ENCODE peak calls at places on chromosome 7, in six cellular contexts. One of them, this sample, is unnamed.

GRCh38 chr7:148809856-148810255 is 74.2 kb downstream of the EZH2 start:
- ATAC-seq in A549: peak; percentile 55
- ATAC-seq in HepG2: no peak
- ATAC-seq in GM12878: no peak
- ATAC-seq in upper lobe of left lung: no peak
- ATAC-seq in K562: no peak
- ATAC-seq in this sample: no peak

GRCh38 chr7:101869901-101870290 is 52.5 kb downstream of the CUX1 start:
- ATAC-seq in A549: peak; percentile 13
- ATAC-seq in HepG2: no peak
- ATAC-seq in GM12878: no peak
- ATAC-seq in upper lobe of left lung: no peak
- ATAC-seq in K562: peak; percentile 66
- ATAC-seq in this sample: no peak

GRCh38 chr7:124752310-124752709 is 13.3 kb downstream of the GPR37 start:
- ATAC-seq in A549: no peak
- ATAC-seq in HepG2: no peak
- ATAC-seq in GM12878: no peak
- ATAC-seq in upper lobe of left lung: no peak
- ATAC-seq in K562: no peak
- ATAC-seq in this sample: no peak

GRCh38 chr7:10036693-10037092 is 937.0 kb upstream of the PHF14 start:
- ATAC-seq in A549: no peak
- ATAC-seq in HepG2: no peak
- ATAC-seq in GM12878: no peak
- ATAC-seq in upper lobe of left lung: no peak
- ATAC-seq in K562: no peak
- ATAC-seq in this sample: no peak

GRCh38 chr7:3063016-3063753 is 19.5 kb upstream of the CARD11 start:
- ATAC-seq in A549: no peak
- ATAC-seq in HepG2: no peak
- ATAC-seq in GM12878: peak; percentile 84
- ATAC-seq in upper lobe of left lung: no peak
- ATAC-seq in K562: no peak
- ATAC-seq in this sample: no peak

GRCh38 chr7:113752289-113752688 is 166.5 kb downstream of the PPP1R3A start:
- ATAC-seq in A549: no peak
- ATAC-seq in HepG2: no peak
- ATAC-seq in GM12878: no peak
- ATAC-seq in upper lobe of left lung: no peak
- ATAC-seq in K562: no peak
- ATAC-seq in this sample: no peak

GRCh38 chr7:97275475-97275874 is 158.0 kb downstream of the SDHAF3 start:
- ATAC-seq in A549: no peak
- ATAC-seq in HepG2: no peak
- ATAC-seq in GM12878: no peak
- ATAC-seq in upper lobe of left lung: no peak
- ATAC-seq in K562: no peak
- ATAC-seq in this sample: no peak

GRCh38 chr7:141731476-141732149 is 6.5 kb upstream of the SSBP1 start:
- ATAC-seq in A549: no peak
- ATAC-seq in HepG2: no peak
- ATAC-seq in GM12878: no peak
- ATAC-seq in upper lobe of left lung: no peak
- ATAC-seq in K562: peak; percentile 57
- ATAC-seq in this sample: no peak

GRCh38 chr7:10685040-10685439 is 288.6 kb upstream of the PHF14 start:
- ATAC-seq in A549: no peak
- ATAC-seq in HepG2: no peak
- ATAC-seq in GM12878: no peak
- ATAC-seq in upper lobe of left lung: no peak
- ATAC-seq in K562: peak; percentile 35
- ATAC-seq in this sample: no peak

GRCh38 chr7:36623247-36623646 is 101.0 kb downstream of the AOAH start:
- ATAC-seq in A549: no peak
- ATAC-seq in HepG2: no peak
- ATAC-seq in GM12878: peak; percentile 43
- ATAC-seq in upper lobe of left lung: no peak
- ATAC-seq in K562: no peak
- ATAC-seq in this sample: no peak

GRCh38 chr7:151992375-151992774 is 33.1 kb upstream of the GALNT11 start:
- ATAC-seq in A549: peak; percentile 99
- ATAC-seq in HepG2: peak; percentile 90
- ATAC-seq in GM12878: peak; percentile 66
- ATAC-seq in upper lobe of left lung: peak; percentile 71
- ATAC-seq in K562: peak; percentile 97
- ATAC-seq in this sample: peak; percentile 78

GRCh38 chr7:136405931-136406777 is 429.0 kb upstream of the MTPN start:
- ATAC-seq in A549: peak; percentile 94
- ATAC-seq in HepG2: peak; percentile 98
- ATAC-seq in GM12878: peak; percentile 98
- ATAC-seq in upper lobe of left lung: no peak
- ATAC-seq in K562: peak; percentile 96
- ATAC-seq in this sample: peak; percentile 57

GRCh38 chr7:112211348-112211907 is 4.9 kb downstream of the ZNF277 start:
- ATAC-seq in A549: no peak
- ATAC-seq in HepG2: peak; percentile 64
- ATAC-seq in GM12878: no peak
- ATAC-seq in upper lobe of left lung: peak; percentile 47
- ATAC-seq in K562: no peak
- ATAC-seq in this sample: no peak

GRCh38 chr7:148276291-148277041 is 314.1 kb upstream of the C7orf33 start:
- ATAC-seq in A549: no peak
- ATAC-seq in HepG2: no peak
- ATAC-seq in GM12878: no peak
- ATAC-seq in upper lobe of left lung: no peak
- ATAC-seq in K562: no peak
- ATAC-seq in this sample: no peak

GRCh38 chr7:51242007-51242691 is 74.5 kb downstream of the COBL start:
- ATAC-seq in A549: no peak
- ATAC-seq in HepG2: no peak
- ATAC-seq in GM12878: no peak
- ATAC-seq in upper lobe of left lung: peak; percentile 85
- ATAC-seq in K562: no peak
- ATAC-seq in this sample: no peak

GRCh38 chr7:36775673-36776072 is 51.4 kb upstream of the AOAH start:
- ATAC-seq in A549: no peak
- ATAC-seq in HepG2: no peak
- ATAC-seq in GM12878: no peak
- ATAC-seq in upper lobe of left lung: no peak
- ATAC-seq in K562: no peak
- ATAC-seq in this sample: no peak

GRCh38 chr7:123367508-123368122 is 166.8 kb downstream of the IQUB start:
- ATAC-seq in A549: peak; percentile 81
- ATAC-seq in HepG2: peak; percentile 86
- ATAC-seq in GM12878: peak; percentile 88
- ATAC-seq in upper lobe of left lung: no peak
- ATAC-seq in K562: peak; percentile 88
- ATAC-seq in this sample: no peak

GRCh38 chr7:155756322-155756721 is 55.9 kb downstream of the SHH start:
- ATAC-seq in A549: no peak
- ATAC-seq in HepG2: no peak
- ATAC-seq in GM12878: peak; percentile 50
- ATAC-seq in upper lobe of left lung: no peak
- ATAC-seq in K562: no peak
- ATAC-seq in this sample: no peak

GRCh38 chr7:48876087-48876486 is 48.3 kb upstream of the CDC14C start:
- ATAC-seq in A549: no peak
- ATAC-seq in HepG2: peak; percentile 62
- ATAC-seq in GM12878: peak; percentile 68
- ATAC-seq in upper lobe of left lung: no peak
- ATAC-seq in K562: no peak
- ATAC-seq in this sample: no peak

GRCh38 chr7:155755026-155755425 is 57.2 kb downstream of the SHH start:
- ATAC-seq in A549: no peak
- ATAC-seq in HepG2: no peak
- ATAC-seq in GM12878: no peak
- ATAC-seq in upper lobe of left lung: no peak
- ATAC-seq in K562: no peak
- ATAC-seq in this sample: no peak

GRCh38 chr7:92717601-92717981 is 118.8 kb downstream of the CDK6 start:
- ATAC-seq in A549: peak; percentile 52
- ATAC-seq in HepG2: no peak
- ATAC-seq in GM12878: peak; percentile 4
- ATAC-seq in upper lobe of left lung: peak; percentile 26
- ATAC-seq in K562: no peak
- ATAC-seq in this sample: no peak

GRCh38 chr7:107874605-107875446 is 16.2 kb upstream of the DLD start:
- ATAC-seq in A549: peak; percentile 88
- ATAC-seq in HepG2: peak; percentile 88
- ATAC-seq in GM12878: peak; percentile 84
- ATAC-seq in upper lobe of left lung: peak; percentile 82
- ATAC-seq in K562: peak; percentile 90
- ATAC-seq in this sample: peak; percentile 85

GRCh38 chr7:2800923-2801682 is 43.0 kb downstream of the GNA12 start:
- ATAC-seq in A549: no peak
- ATAC-seq in HepG2: no peak
- ATAC-seq in GM12878: peak; percentile 45
- ATAC-seq in upper lobe of left lung: no peak
- ATAC-seq in K562: no peak
- ATAC-seq in this sample: no peak

GRCh38 chr7:50939026-50939425 is 156.3 kb upstream of the GRB10 start:
- ATAC-seq in A549: no peak
- ATAC-seq in HepG2: no peak
- ATAC-seq in GM12878: no peak
- ATAC-seq in upper lobe of left lung: no peak
- ATAC-seq in K562: no peak
- ATAC-seq in this sample: no peak

GRCh38 chr7:130365093-130365492 is 15.2 kb upstream of the CPA1 start:
- ATAC-seq in A549: no peak
- ATAC-seq in HepG2: no peak
- ATAC-seq in GM12878: peak; percentile 7
- ATAC-seq in upper lobe of left lung: no peak
- ATAC-seq in K562: no peak
- ATAC-seq in this sample: no peak

DNA sequence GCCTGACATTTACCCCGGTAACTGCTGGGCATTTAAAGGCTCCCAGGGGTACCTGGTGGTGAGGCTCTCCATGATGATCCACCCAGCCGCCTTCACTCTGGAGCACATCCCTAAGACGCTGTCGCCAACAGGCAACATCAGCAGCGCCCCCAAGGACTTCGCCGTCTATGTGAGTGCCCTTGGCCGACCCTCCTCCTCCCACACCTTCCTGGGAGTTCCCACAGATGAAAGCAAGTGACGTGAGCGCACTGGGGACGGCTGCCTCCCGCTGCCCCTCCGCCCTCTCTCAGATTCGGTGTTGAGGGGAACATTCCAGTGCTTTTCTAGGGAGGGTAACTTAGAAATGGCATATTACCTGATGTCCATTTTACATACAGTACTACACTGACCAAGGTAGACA is 7.0 kb upstream of the GET4 start:
- ATAC-seq in A549: no peak
- ATAC-seq in HepG2: no peak
- ATAC-seq in GM12878: no peak
- ATAC-seq in upper lobe of left lung: no peak
- ATAC-seq in K562: no peak
- ATAC-seq in this sample: no peak
- H3K27ac ChIP-seq in A549: no peak overlapping the region
- H3K27ac ChIP-seq in HepG2: no peak overlapping the region
- H3K27ac ChIP-seq in GM12878: no peak overlapping the region
- H3K27ac ChIP-seq in upper lobe of left lung: no peak overlapping the region
- H3K27ac ChIP-seq in K562: no peak overlapping the region
- H3K27ac ChIP-seq in this sample: peak overlapping the region; percentile 88

GRCh38 chr7:30162622-30163124 is 27.9 kb downstream of the MTURN start:
- ATAC-seq in A549: peak; percentile 73
- ATAC-seq in HepG2: peak; percentile 87
- ATAC-seq in GM12878: peak; percentile 63
- ATAC-seq in upper lobe of left lung: no peak
- ATAC-seq in K562: peak; percentile 35
- ATAC-seq in this sample: no peak
- H3K4me3 ChIP-seq in A549: peak overlapping the region; percentile 25
- H3K4me3 ChIP-seq in HepG2: peak overlapping the region; percentile 5
- H3K4me3 ChIP-seq in GM12878: no peak overlapping the region
- H3K4me3 ChIP-seq in upper lobe of left lung: no peak overlapping the region
- H3K4me3 ChIP-seq in K562: no peak overlapping the region
- H3K4me3 ChIP-seq in this sample: no peak overlapping the region

GRCh38 chr7:100835903-100836811 is 8.8 kb upstream of the EPHB4 start:
- ATAC-seq in A549: peak; percentile 19
- ATAC-seq in HepG2: peak; percentile 54
- ATAC-seq in GM12878: no peak
- ATAC-seq in upper lobe of left lung: peak; percentile 87
- ATAC-seq in K562: peak; percentile 13
- ATAC-seq in this sample: peak; percentile 66

GRCh38 chr7:100840470-100841100 is 11.9 kb upstream of the SLC12A9 start:
- ATAC-seq in A549: no peak
- ATAC-seq in HepG2: no peak
- ATAC-seq in GM12878: no peak
- ATAC-seq in upper lobe of left lung: no peak
- ATAC-seq in K562: no peak
- ATAC-seq in this sample: no peak

GRCh38 chr7:100839361-100839760 is 12.0 kb upstream of the EPHB4 start:
- ATAC-seq in A549: no peak
- ATAC-seq in HepG2: no peak
- ATAC-seq in GM12878: no peak
- ATAC-seq in upper lobe of left lung: no peak
- ATAC-seq in K562: no peak
- ATAC-seq in this sample: no peak

GRCh38 chr7:100836812-100837098 is 9.4 kb upstream of the EPHB4 start:
- ATAC-seq in A549: no peak
- ATAC-seq in HepG2: no peak
- ATAC-seq in GM12878: no peak
- ATAC-seq in upper lobe of left lung: no peak
- ATAC-seq in K562: no peak
- ATAC-seq in this sample: no peak

GRCh38 chr7:100837099-100837836 is 9.9 kb upstream of the EPHB4 start:
- ATAC-seq in A549: peak; percentile 99
- ATAC-seq in HepG2: no peak
- ATAC-seq in GM12878: peak; percentile 97
- ATAC-seq in upper lobe of left lung: peak; percentile 95
- ATAC-seq in K562: peak; percentile 96
- ATAC-seq in this sample: peak; percentile 96
- TF ChIP-seq EP300 in A549: no peak
- TF ChIP-seq EP300 in HepG2: no peak
- TF ChIP-seq EP300 in GM12878: no peak
- TF ChIP-seq EP300 in upper lobe of left lung: no peak
- TF ChIP-seq EP300 in K562: no peak
- TF ChIP-seq EP300 in this sample: no peak

DNA sequence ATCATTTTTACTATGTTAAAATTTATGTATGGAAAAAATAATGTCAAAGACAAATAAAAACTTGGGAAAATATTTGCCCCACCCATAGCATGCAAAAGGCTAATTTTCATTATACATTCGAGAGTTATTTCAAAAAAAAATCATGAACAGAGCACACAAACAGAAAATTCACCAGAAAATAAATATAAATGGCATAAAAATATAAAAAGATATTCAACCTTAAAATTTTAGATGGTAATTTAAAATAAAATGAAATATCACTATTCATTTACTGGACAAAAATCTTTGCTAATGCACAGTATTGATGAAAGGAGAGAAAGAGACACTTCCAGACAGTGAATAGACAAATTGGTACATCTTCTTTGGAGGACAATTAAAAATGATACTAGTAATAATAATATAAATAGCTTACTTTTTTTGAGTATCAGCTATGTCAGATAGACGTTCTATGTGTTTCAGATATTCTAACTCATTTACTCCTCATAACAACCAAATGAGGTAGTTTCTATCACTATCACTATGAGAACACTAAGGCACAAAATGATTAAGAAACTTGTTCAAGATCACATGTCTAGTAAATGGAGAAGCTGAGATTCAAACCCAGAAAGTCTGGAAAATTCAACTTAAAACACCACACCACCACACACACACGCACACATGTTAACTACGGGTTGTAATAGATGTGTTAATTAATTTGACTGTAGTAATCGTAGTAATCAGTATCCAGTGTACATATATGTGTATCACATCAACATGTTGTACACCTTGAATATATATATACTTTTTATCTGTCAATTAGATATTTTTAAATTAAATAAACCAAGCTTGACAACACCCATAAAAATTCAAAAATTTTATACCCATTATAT is 63.0 kb downstream of the CCDC71L start:
- ATAC-seq in A549: no peak
- ATAC-seq in HepG2: no peak
- ATAC-seq in GM12878: peak; percentile 72
- ATAC-seq in upper lobe of left lung: no peak
- ATAC-seq in K562: no peak
- ATAC-seq in this sample: no peak
- H3K27ac ChIP-seq in A549: no peak overlapping the region
- H3K27ac ChIP-seq in HepG2: no peak overlapping the region
- H3K27ac ChIP-seq in GM12878: no peak overlapping the region
- H3K27ac ChIP-seq in upper lobe of left lung: no peak overlapping the region
- H3K27ac ChIP-seq in K562: peak overlapping the region; percentile 62
- H3K27ac ChIP-seq in this sample: no peak overlapping the region

This sample was measured in gastroesophageal sphincter.